ENCODE peak calls at places on chromosomes 11 and 22, in seven cellular contexts. One of them, this sample, is unnamed.

GRCh38 chr11:118789501-118790356 is 1.2 kb downstream of the DDX6 start:
- DNase-seq in cerebellar nuclear complex: no peak
- DNase-seq in activated gamma-delta T cell treated with Interleukin-2 at 50 U/mL for 16 hours: no peak
- DNase-seq in NCI-H1105 treated with DMSO at 0.1 percent for 48 hours: peak; percentile 69
- DNase-seq in fibroblast of mammary gland: peak; percentile 36
- DNase-seq in activated CD4-positive, alpha-beta T cell treated with anti-CD3 and anti-CD28 coated beads, Interleukin-2, amount 50 U/mL, for 48 hours: peak; percentile 60
- DNase-seq in COR-L47: no peak
- DNase-seq in this sample: no peak

GRCh38 chr11:131073167-131073566 is 156.9 kb upstream of the SNX19 start:
- DNase-seq in cerebellar nuclear complex: no peak
- DNase-seq in activated gamma-delta T cell treated with Interleukin-2 at 50 U/mL for 16 hours: no peak
- DNase-seq in NCI-H1105 treated with DMSO at 0.1 percent for 48 hours: no peak
- DNase-seq in fibroblast of mammary gland: peak; percentile 45
- DNase-seq in activated CD4-positive, alpha-beta T cell treated with anti-CD3 and anti-CD28 coated beads, Interleukin-2, amount 50 U/mL, for 48 hours: no peak
- DNase-seq in COR-L47: no peak
- DNase-seq in this sample: no peak

GRCh38 chr11:127044535-127044934 is 44.0 kb upstream of the KIRREL3 start:
- DNase-seq in cerebellar nuclear complex: no peak
- DNase-seq in activated gamma-delta T cell treated with Interleukin-2 at 50 U/mL for 16 hours: no peak
- DNase-seq in NCI-H1105 treated with DMSO at 0.1 percent for 48 hours: no peak
- DNase-seq in fibroblast of mammary gland: no peak
- DNase-seq in activated CD4-positive, alpha-beta T cell treated with anti-CD3 and anti-CD28 coated beads, Interleukin-2, amount 50 U/mL, for 48 hours: no peak
- DNase-seq in COR-L47: no peak
- DNase-seq in this sample: no peak

GRCh38 chr11:18709414-18709813 is 10.8 kb downstream of the TMEM86A start:
- DNase-seq in cerebellar nuclear complex: no peak
- DNase-seq in activated gamma-delta T cell treated with Interleukin-2 at 50 U/mL for 16 hours: no peak
- DNase-seq in NCI-H1105 treated with DMSO at 0.1 percent for 48 hours: no peak
- DNase-seq in fibroblast of mammary gland: no peak
- DNase-seq in activated CD4-positive, alpha-beta T cell treated with anti-CD3 and anti-CD28 coated beads, Interleukin-2, amount 50 U/mL, for 48 hours: no peak
- DNase-seq in COR-L47: no peak
- DNase-seq in this sample: no peak

GRCh38 chr22:46668116-46668515 is 47.9 kb downstream of the GRAMD4 start:
- DNase-seq in cerebellar nuclear complex: no peak
- DNase-seq in activated gamma-delta T cell treated with Interleukin-2 at 50 U/mL for 16 hours: no peak
- DNase-seq in NCI-H1105 treated with DMSO at 0.1 percent for 48 hours: no peak
- DNase-seq in fibroblast of mammary gland: no peak
- DNase-seq in activated CD4-positive, alpha-beta T cell treated with anti-CD3 and anti-CD28 coated beads, Interleukin-2, amount 50 U/mL, for 48 hours: no peak
- DNase-seq in COR-L47: no peak
- DNase-seq in this sample: no peak

GRCh38 chr22:42283288-42284229 is 13.1 kb upstream of the TCF20 start:
- DNase-seq in cerebellar nuclear complex: no peak
- DNase-seq in activated gamma-delta T cell treated with Interleukin-2 at 50 U/mL for 16 hours: no peak
- DNase-seq in NCI-H1105 treated with DMSO at 0.1 percent for 48 hours: no peak
- DNase-seq in fibroblast of mammary gland: no peak
- DNase-seq in activated CD4-positive, alpha-beta T cell treated with anti-CD3 and anti-CD28 coated beads, Interleukin-2, amount 50 U/mL, for 48 hours: peak; percentile 53
- DNase-seq in COR-L47: no peak
- DNase-seq in this sample: peak; percentile 42

GRCh38 chr22:47165998-47166397 is 403.5 kb downstream of the TBC1D22A start:
- DNase-seq in cerebellar nuclear complex: no peak
- DNase-seq in activated gamma-delta T cell treated with Interleukin-2 at 50 U/mL for 16 hours: no peak
- DNase-seq in NCI-H1105 treated with DMSO at 0.1 percent for 48 hours: no peak
- DNase-seq in fibroblast of mammary gland: no peak
- DNase-seq in activated CD4-positive, alpha-beta T cell treated with anti-CD3 and anti-CD28 coated beads, Interleukin-2, amount 50 U/mL, for 48 hours: no peak
- DNase-seq in COR-L47: peak; percentile 62
- DNase-seq in this sample: no peak

GRCh38 chr11:34302046-34302921 is 55.5 kb downstream of the ABTB2 start:
- DNase-seq in cerebellar nuclear complex: no peak
- DNase-seq in activated gamma-delta T cell treated with Interleukin-2 at 50 U/mL for 16 hours: no peak
- DNase-seq in NCI-H1105 treated with DMSO at 0.1 percent for 48 hours: no peak
- DNase-seq in fibroblast of mammary gland: peak; percentile 96
- DNase-seq in activated CD4-positive, alpha-beta T cell treated with anti-CD3 and anti-CD28 coated beads, Interleukin-2, amount 50 U/mL, for 48 hours: no peak
- DNase-seq in COR-L47: no peak
- DNase-seq in this sample: no peak